ENCODE peak calls at places on chromosomes 4 and X, in seven cellular contexts. L is coronary artery, W is iPS DF 6.9, E is mesenteric fat pad, F is kidney glomerular epithelial cell, Y is NCI-H2029, S is NCI-H1930. T is an unnamed sample.

GRCh38 chr4:55444822-55445221 is 49.1 kb downstream of the TMEM165 start:
- DNase-seq in W (no peak), F (no peak), L (no peak), Y (no peak), E (no peak), S (no peak), T (no peak)

GRCh38 chrX:95875661-95876060 is 809.0 kb upstream of the DIAPH2 start:
- DNase-seq in E (no peak), L (no peak), F (no peak), W (no peak), S (no peak), Y (no peak), T (no peak)

GRCh38 chr4:108168213-108168671 is 490 bp downstream of the LEF1 start:
- DNase-seq in E (no peak), S (no peak), F (peak), Y (no peak), W (no peak), L (no peak), T (peak)

GRCh38 chr4:113540859-113541258 is 220.7 kb downstream of the CAMK2D start:
- DNase-seq in L (no peak), S (no peak), E (no peak), Y (no peak), W (no peak), F (no peak), T (no peak)

GRCh38 chr4:74501579-74501978 is 56.6 kb downstream of the AREG start:
- DNase-seq in L (no peak), Y (no peak), W (no peak), F (peak), S (no peak), E (no peak), T (no peak)

GRCh38 chr4:125520258-125520990 is 205.7 kb downstream of the FAT4 start:
- DNase-seq in W (no peak), Y (no peak), E (no peak), L (no peak), S (no peak), F (peak), T (no peak)

GRCh38 chrX:15204130-15204751 is 65.6 kb downstream of the ASB9 start:
- DNase-seq in F (no peak), L (no peak), W (no peak), E (no peak), Y (peak), S (no peak), T (peak)

GRCh38 chrX:13201605-13202219 is 118.1 kb downstream of the ATXN3L start:
- DNase-seq in F (no peak), W (no peak), S (no peak), L (no peak), E (no peak), Y (no peak), T (no peak)

GRCh38 chr4:82988323-82988832 is 22.2 kb downstream of the LIN54 start:
- DNase-seq in S (no peak), W (no peak), E (no peak), Y (no peak), F (no peak), L (no peak), T (no peak)

GRCh38 chr4:24683116-24683515 is 98.8 kb upstream of the DHX15 start:
- DNase-seq in S (no peak), Y (no peak), L (no peak), F (no peak), W (no peak), E (no peak), T (no peak)

GRCh38 chr4:8721621-8722020 is 129.1 kb downstream of the CPZ start:
- DNase-seq in L (no peak), F (no peak), Y (no peak), E (no peak), W (no peak), S (no peak), T (no peak)

GRCh38 chrX:10859353-10859752 is 239.0 kb upstream of the MID1 start:
- DNase-seq in W (no peak), E (no peak), Y (no peak), L (no peak), S (no peak), F (no peak), T (no peak)

GRCh38 chrX:53481816-53482485 is 47.8 kb upstream of the HSD17B10 start:
- DNase-seq in W (no peak), L (no peak), Y (peak), S (peak), E (no peak), F (peak), T (peak)

GRCh38 chr4:79609853-79610252 is 201.8 kb upstream of the GK2 start:
- DNase-seq in E (no peak), L (no peak), W (no peak), F (peak), S (no peak), Y (no peak), T (no peak)

GRCh38 chr4:162163892-162164759 is at the start of gene FSTL5:
- DNase-seq in S (peak), Y (peak), W (peak), L (no peak), E (no peak), F (peak), T (peak)

GRCh38 chr4:150242820-150243458 is 164.7 kb downstream of the DCLK2 start:
- DNase-seq in W (no peak), L (no peak), F (peak), E (no peak), S (no peak), Y (no peak), T (peak)

GRCh38 chr4:100879471-100879870 is 361.6 kb upstream of the EMCN start:
- DNase-seq in L (no peak), E (no peak), Y (no peak), W (no peak), S (no peak), F (no peak), T (no peak)

GRCh38 chr4:87005690-87006461 is 71.1 kb downstream of the AFF1 start:
- DNase-seq in Y (peak), S (no peak), F (no peak), E (no peak), L (no peak), W (no peak), T (peak)

GRCh38 chr4:153476829-153477574 is 10.8 kb downstream of the TMEM131L start:
- DNase-seq in Y (no peak), W (no peak), S (no peak), L (no peak), E (no peak), F (no peak), T (no peak)

GRCh38 chr4:9825049-9825448 is 43.6 kb downstream of the DRD5 start:
- DNase-seq in W (no peak), S (no peak), Y (no peak), L (no peak), E (no peak), F (no peak), T (no peak)

GRCh38 chr4:187060551-187060950 is 336.9 kb upstream of the FAT1 start:
- DNase-seq in L (no peak), S (no peak), F (no peak), Y (no peak), W (no peak), E (no peak), T (no peak)

GRCh38 chr4:105996845-105997244 is 101.6 kb downstream of the NPNT start:
- DNase-seq in F (no peak), W (no peak), L (no peak), E (no peak), S (no peak), Y (no peak), T (no peak)

GRCh38 chr4:138630666-138631065 is 384.9 kb upstream of the NOCT start:
- DNase-seq in E (no peak), S (no peak), Y (no peak), W (no peak), L (no peak), F (no peak), T (no peak)

GRCh38 chr4:113407409-113407808 is 354.1 kb downstream of the CAMK2D start:
- DNase-seq in E (no peak), W (peak), Y (peak), S (no peak), F (no peak), L (no peak), T (no peak)

T was measured in GM13977.